ENCODE peak calls at places on chromosome 10, in four cellular contexts. One of them, this sample, is unnamed. For H3K27me3, the result is how much of the 10 kb centered on the place peaks cover.

GRCh38 chr10:114825513-114826253 is 4.1 kb downstream of the FHIP2A start:
- DNase-seq in colonic mucosa: no peak
- DNase-seq in HCT116: no peak
- DNase-seq in heart right ventricle: no peak
- DNase-seq in this sample: no peak

GRCh38 chr10:119677904-119678755 is 26.9 kb downstream of the BAG3 start:
- DNase-seq in colonic mucosa: no peak
- DNase-seq in HCT116: no peak
- DNase-seq in heart right ventricle: no peak
- DNase-seq in this sample: no peak

GRCh38 chr10:114655671-114656070 is 2.4 kb downstream of the ABLIM1 start:
- DNase-seq in colonic mucosa: no peak
- DNase-seq in HCT116: no peak
- DNase-seq in heart right ventricle: no peak
- DNase-seq in this sample: no peak

GRCh38 chr10:84540022-84540616 is 211.7 kb downstream of the CCSER2 start:
- DNase-seq in colonic mucosa: no peak
- DNase-seq in HCT116: no peak
- DNase-seq in heart right ventricle: no peak
- DNase-seq in this sample: no peak

GRCh38 chr10:92689663-92690210 is at the start of gene HHEX:
- DNase-seq in colonic mucosa: peak
- DNase-seq in HCT116: peak
- DNase-seq in heart right ventricle: peak
- DNase-seq in this sample: no peak

GRCh38 chr10:48478980-48479811 is 125.7 kb downstream of the ARHGAP22 start:
- DNase-seq in colonic mucosa: no peak
- DNase-seq in HCT116: no peak
- DNase-seq in heart right ventricle: no peak
- DNase-seq in this sample: no peak

GRCh38 chr10:79353000-79353406 is 5.7 kb downstream of the PPIF start:
- DNase-seq in colonic mucosa: no peak
- DNase-seq in HCT116: no peak
- DNase-seq in heart right ventricle: no peak
- DNase-seq in this sample: no peak

GRCh38 chr10:14952851-14953451 is 945 bp downstream of the DCLRE1C start:
- DNase-seq in colonic mucosa: no peak
- DNase-seq in HCT116: no peak
- DNase-seq in heart right ventricle: no peak
- DNase-seq in this sample: no peak

GRCh38 chr10:131237991-131238651 is 73.4 kb downstream of the TCERG1L start:
- DNase-seq in colonic mucosa: no peak
- DNase-seq in HCT116: no peak
- DNase-seq in heart right ventricle: no peak
- DNase-seq in this sample: no peak
- H3K27me3 ChIP-seq in colonic mucosa: under half
- H3K27me3 ChIP-seq in HCT116: under half
- H3K27me3 ChIP-seq in heart right ventricle: under half
- H3K27me3 ChIP-seq in this sample: under half

GRCh38 chr10:77388571-77388970 is 249.0 kb downstream of the KCNMA1 start:
- DNase-seq in colonic mucosa: no peak
- DNase-seq in HCT116: no peak
- DNase-seq in heart right ventricle: no peak
- DNase-seq in this sample: no peak
- H3K27me3 ChIP-seq in colonic mucosa: under half
- H3K27me3 ChIP-seq in HCT116: under half
- H3K27me3 ChIP-seq in heart right ventricle: under half
- H3K27me3 ChIP-seq in this sample: under half

DNA sequence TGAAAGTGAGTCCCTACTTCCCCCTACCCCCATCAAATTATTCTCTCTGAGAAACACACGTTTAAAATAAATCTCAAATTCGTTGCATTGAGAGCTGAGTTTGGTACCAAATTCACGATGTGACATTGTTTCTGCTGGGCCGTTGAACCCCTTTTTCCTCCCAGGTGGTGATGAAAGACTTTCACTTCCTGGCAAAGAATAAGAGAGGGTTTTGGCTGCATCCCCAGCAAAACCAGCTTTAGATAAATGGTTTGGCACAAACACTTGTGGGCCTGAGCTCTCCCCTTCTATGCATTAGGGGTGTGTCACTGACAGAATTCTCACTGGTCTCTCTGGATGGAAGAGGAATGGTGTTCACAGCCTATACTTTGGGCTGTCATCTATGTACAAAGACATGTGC is 8.8 kb upstream of the DNTT start:
- DNase-seq in colonic mucosa: no peak
- DNase-seq in HCT116: no peak
- DNase-seq in heart right ventricle: no peak
- DNase-seq in this sample: no peak
- H3K27me3 ChIP-seq in colonic mucosa: under half
- H3K27me3 ChIP-seq in HCT116: under half
- H3K27me3 ChIP-seq in heart right ventricle: under half
- H3K27me3 ChIP-seq in this sample: under half

GRCh38 chr10:100825946-100826660 is 80.7 kb downstream of the PAX2 start:
- DNase-seq in colonic mucosa: no peak
- DNase-seq in HCT116: no peak
- DNase-seq in heart right ventricle: no peak
- DNase-seq in this sample: no peak

GRCh38 chr10:100826661-100826982 is 81.2 kb downstream of the PAX2 start:
- DNase-seq in colonic mucosa: no peak
- DNase-seq in HCT116: no peak
- DNase-seq in heart right ventricle: no peak
- DNase-seq in this sample: no peak

GRCh38 chr10:100827819-100828743 is 82.7 kb downstream of the PAX2 start:
- DNase-seq in colonic mucosa: peak
- DNase-seq in HCT116: no peak
- DNase-seq in heart right ventricle: peak
- DNase-seq in this sample: no peak

GRCh38 chr10:100828744-100829102 is 83.3 kb downstream of the PAX2 start:
- DNase-seq in colonic mucosa: no peak
- DNase-seq in HCT116: no peak
- DNase-seq in heart right ventricle: no peak
- DNase-seq in this sample: no peak

GRCh38 chr10:100826983-100827818 is 81.8 kb downstream of the PAX2 start:
- DNase-seq in colonic mucosa: peak
- DNase-seq in HCT116: peak
- DNase-seq in heart right ventricle: no peak
- DNase-seq in this sample: no peak
- H3K27me3 ChIP-seq in colonic mucosa: half or more
- H3K27me3 ChIP-seq in HCT116: under half
- H3K27me3 ChIP-seq in heart right ventricle: half or more
- H3K27me3 ChIP-seq in this sample: half or more

DNA sequence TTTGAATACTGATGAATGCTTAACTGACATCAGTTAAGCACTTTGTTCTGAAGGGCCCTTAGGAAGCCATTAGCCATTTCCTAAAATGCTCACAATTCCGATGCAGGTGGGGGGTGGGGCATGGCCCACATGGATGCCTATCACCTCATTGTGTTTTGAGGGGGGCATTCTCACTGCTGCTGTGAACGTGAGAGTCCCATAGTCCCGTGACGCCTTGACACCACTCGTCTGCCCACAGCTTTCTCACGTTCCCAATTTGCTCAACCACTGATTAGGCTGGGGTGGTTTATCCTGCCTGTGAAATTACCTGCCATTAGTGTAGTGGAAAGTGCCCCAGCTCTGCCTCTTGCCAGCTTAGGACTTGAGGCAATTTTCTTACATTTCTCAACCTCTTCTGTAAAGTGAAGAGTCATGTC is 31.9 kb downstream of the DUSP5 start:
- DNase-seq in colonic mucosa: no peak
- DNase-seq in HCT116: no peak
- DNase-seq in heart right ventricle: no peak
- DNase-seq in this sample: no peak
- H3K27me3 ChIP-seq in colonic mucosa: under half
- H3K27me3 ChIP-seq in HCT116: under half
- H3K27me3 ChIP-seq in heart right ventricle: under half
- H3K27me3 ChIP-seq in this sample: under half